ENCODE peak calls at places on chromosomes 16 and 17, in seven cellular contexts. H is fibroblast of lung, Y is IMR-90, Q is OCI-LY7, Z is hepatocyte, T is GM23248, O is PC-3. J is an unnamed sample.

GRCh38 chr17:72922223-72922622 is 170.3 kb downstream of the SLC39A11 start:
- DNase-seq in H (no peak), Y (no peak), Q (no peak), Z (no peak), T (no peak), O (no peak), J (no peak)

GRCh38 chr17:38550661-38551060 is 55.1 kb downstream of the SRCIN1 start:
- DNase-seq in H (peak; percentile 85), Y (peak; percentile 54), Q (no peak), Z (no peak), T (peak; percentile 92), O (peak; percentile 70), J (no peak)

GRCh38 chr16:68447721-68448359 is 468 bp downstream of the SMPD3 start:
- DNase-seq in H (no peak), Y (no peak), Q (no peak), Z (no peak), T (no peak), O (no peak), J (no peak)

GRCh38 chr17:5557990-5558389 is 26.3 kb downstream of the NLRP1 start:
- DNase-seq in H (no peak), Y (no peak), Q (no peak), Z (no peak), T (no peak), O (no peak), J (no peak)

GRCh38 chr16:23842137-23842600 is 6.4 kb downstream of the PRKCB start:
- DNase-seq in H (no peak), Y (no peak), Q (no peak), Z (no peak), T (no peak), O (no peak), J (no peak)

GRCh38 chr16:59527206-59527997 is 793.3 kb upstream of the GOT2 start:
- DNase-seq in H (peak; percentile 88), Y (peak; percentile 38), Q (no peak), Z (no peak), T (no peak), O (peak; percentile 80), J (no peak)

GRCh38 chr17:32590974-32591373 is 104.2 kb downstream of the CDK5R1 start:
- DNase-seq in H (no peak), Y (no peak), Q (no peak), Z (no peak), T (no peak), O (no peak), J (no peak)

GRCh38 chr17:53627511-53627910 is 195.2 kb upstream of the KIF2B start:
- DNase-seq in H (peak; percentile 80), Y (peak; percentile 69), Q (no peak), Z (no peak), T (peak; percentile 69), O (peak; percentile 54), J (no peak)

GRCh38 chr17:47276868-47277267 is 23.2 kb downstream of the ITGB3 start:
- DNase-seq in H (peak; percentile 82), Y (peak; percentile 73), Q (no peak), Z (peak; percentile 61), T (peak; percentile 92), O (peak; percentile 57), J (no peak)

GRCh38 chr17:47983492-47984223 is 12.7 kb downstream of the CDK5RAP3 start:
- DNase-seq in H (peak; percentile 27), Y (peak; percentile 43), Q (no peak), Z (no peak), T (peak; percentile 61), O (no peak), J (no peak)

GRCh38 chr17:66349549-66350245 is 47.3 kb downstream of the PRKCA start:
- DNase-seq in H (no peak), Y (no peak), Q (no peak), Z (no peak), T (peak; percentile 12), O (no peak), J (no peak)

GRCh38 chr17:6711081-6711674 is 2.0 kb downstream of the SLC13A5 start:
- DNase-seq in H (peak; percentile 6), Y (no peak), Q (no peak), Z (no peak), T (no peak), O (no peak), J (no peak)

GRCh38 chr16:57578521-57579360 is 36.3 kb downstream of the ADGRG5 start:
- DNase-seq in H (no peak), Y (no peak), Q (no peak), Z (no peak), T (no peak), O (no peak), J (no peak)

GRCh38 chr16:57576429-57576870 is 34.0 kb downstream of the ADGRG5 start:
- DNase-seq in H (peak; percentile 34), Y (peak; percentile 55), Q (peak; percentile 80), Z (peak; percentile 84), T (peak; percentile 76), O (peak; percentile 79), J (peak; percentile 38)

GRCh38 chr16:57579361-57579665 is 36.9 kb downstream of the ADGRG5 start:
- DNase-seq in H (no peak), Y (no peak), Q (no peak), Z (no peak), T (no peak), O (no peak), J (no peak)

GRCh38 chr16:57577214-57577613 is 34.8 kb downstream of the ADGRG5 start:
- DNase-seq in H (no peak), Y (no peak), Q (no peak), Z (no peak), T (no peak), O (no peak), J (no peak)

DNA sequence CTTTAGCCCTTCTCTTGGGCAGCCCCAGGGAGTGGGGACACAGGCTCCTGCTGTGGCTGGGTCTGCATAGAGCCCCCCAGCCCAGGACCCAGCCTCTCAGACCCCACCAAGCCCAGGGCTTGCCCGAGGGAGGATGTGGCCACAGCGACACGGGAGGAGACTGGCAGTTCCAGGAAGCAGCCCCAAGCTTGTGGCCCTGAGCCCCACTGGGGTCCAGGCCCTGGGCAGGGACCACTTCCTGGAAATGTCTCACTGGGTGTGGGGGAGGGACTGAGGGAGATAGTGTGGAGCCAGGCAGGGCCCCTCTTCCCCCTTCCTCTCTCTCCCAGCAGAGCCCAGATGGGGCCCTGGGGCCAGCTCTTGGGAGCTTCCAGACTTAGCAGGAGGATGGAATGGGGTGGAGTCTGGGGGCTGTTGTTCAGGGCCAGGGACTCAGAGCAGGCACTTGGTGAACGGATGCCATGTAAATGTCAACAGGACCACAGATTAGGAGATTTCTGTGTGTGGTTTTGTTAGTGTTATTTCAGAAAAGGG is 35.3 kb downstream of the ADGRG5 start:
- DNase-seq in H (no peak), Y (no peak), Q (no peak), Z (no peak), T (no peak), O (no peak), J (no peak)
- H2AFZ ChIP-seq in H (no peak overlapping the region), Y (peak overlapping the region; percentile 32), Q (no peak overlapping the region), Z (no peak overlapping the region), T (no peak overlapping the region), O (no peak overlapping the region), J (no peak overlapping the region)

DNA sequence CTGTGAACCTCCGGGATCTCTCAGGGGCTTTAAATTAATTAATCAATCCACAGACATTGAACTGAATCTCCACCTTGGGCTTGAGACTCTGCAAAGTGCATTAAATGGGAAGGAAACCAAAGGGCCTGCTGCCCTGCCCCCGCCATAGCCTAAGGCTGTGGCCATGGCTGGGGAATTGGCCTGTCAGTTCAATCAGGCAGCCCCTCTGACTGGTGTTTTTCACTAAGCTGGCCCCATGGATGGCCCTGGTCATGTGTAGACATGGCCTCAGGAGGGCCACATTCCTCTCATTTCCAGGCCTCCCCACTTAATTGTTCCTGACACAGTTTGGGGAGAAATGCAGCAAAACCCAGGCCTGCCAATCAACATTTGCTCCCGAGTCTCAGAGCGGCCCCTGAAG is 499.8 kb downstream of the WWOX start:
- DNase-seq in H (no peak), Y (no peak), Q (no peak), Z (no peak), T (no peak), O (no peak), J (no peak)
- H3K4me1 ChIP-seq in H (no peaks in the 10 kb centered on the region), Y (no peaks in the 10 kb centered on the region), Q (no peaks in the 10 kb centered on the region), Z (no peaks in the 10 kb centered on the region), T (no peaks in the 10 kb centered on the region), O (no peaks in the 10 kb centered on the region), J (no peaks in the 10 kb centered on the region)

GRCh38 chr16:12290868-12291267 is 314.3 kb downstream of the SNX29 start:
- DNase-seq in H (no peak), Y (no peak), Q (no peak), Z (no peak), T (no peak), O (no peak), J (no peak)

GRCh38 chr16:12289175-12290063 is 312.9 kb downstream of the SNX29 start:
- DNase-seq in H (no peak), Y (no peak), Q (peak; percentile 51), Z (no peak), T (no peak), O (no peak), J (no peak)

GRCh38 chr16:12291989-12292759 is 315.6 kb downstream of the SNX29 start:
- DNase-seq in H (no peak), Y (no peak), Q (peak; percentile 92), Z (no peak), T (no peak), O (no peak), J (no peak)

GRCh38 chr16:12288537-12289174 is 312.1 kb downstream of the SNX29 start:
- DNase-seq in H (no peak), Y (no peak), Q (no peak), Z (no peak), T (no peak), O (no peak), J (no peak)

DNA sequence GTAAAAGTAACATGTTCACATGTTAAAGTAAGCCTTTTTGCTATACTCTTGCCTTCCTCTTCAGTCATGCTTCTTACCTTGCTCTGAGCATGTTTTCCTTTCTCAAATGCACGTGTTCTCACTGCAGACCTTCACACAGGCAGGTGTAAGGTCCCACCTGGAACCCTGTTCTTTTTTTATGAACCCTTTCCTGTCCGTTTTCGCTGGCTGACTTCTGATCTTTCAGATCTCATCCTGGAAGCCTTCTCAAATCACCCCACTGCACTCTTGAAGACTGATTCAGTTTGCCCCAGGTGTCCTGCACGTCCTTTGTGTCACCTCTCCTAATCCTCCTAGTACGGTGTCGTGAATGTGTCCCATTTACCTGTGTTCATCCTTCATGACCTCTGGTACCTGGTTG is 313.6 kb downstream of the SNX29 start:
- DNase-seq in H (no peak), Y (no peak), Q (peak; percentile 82), Z (no peak), T (no peak), O (no peak), J (no peak)
- H2AFZ ChIP-seq in H (no peak overlapping the region), Y (no peak overlapping the region), Q (no peak overlapping the region), Z (no peak overlapping the region), T (no peak overlapping the region), O (no peak overlapping the region), J (no peak overlapping the region)

DNA sequence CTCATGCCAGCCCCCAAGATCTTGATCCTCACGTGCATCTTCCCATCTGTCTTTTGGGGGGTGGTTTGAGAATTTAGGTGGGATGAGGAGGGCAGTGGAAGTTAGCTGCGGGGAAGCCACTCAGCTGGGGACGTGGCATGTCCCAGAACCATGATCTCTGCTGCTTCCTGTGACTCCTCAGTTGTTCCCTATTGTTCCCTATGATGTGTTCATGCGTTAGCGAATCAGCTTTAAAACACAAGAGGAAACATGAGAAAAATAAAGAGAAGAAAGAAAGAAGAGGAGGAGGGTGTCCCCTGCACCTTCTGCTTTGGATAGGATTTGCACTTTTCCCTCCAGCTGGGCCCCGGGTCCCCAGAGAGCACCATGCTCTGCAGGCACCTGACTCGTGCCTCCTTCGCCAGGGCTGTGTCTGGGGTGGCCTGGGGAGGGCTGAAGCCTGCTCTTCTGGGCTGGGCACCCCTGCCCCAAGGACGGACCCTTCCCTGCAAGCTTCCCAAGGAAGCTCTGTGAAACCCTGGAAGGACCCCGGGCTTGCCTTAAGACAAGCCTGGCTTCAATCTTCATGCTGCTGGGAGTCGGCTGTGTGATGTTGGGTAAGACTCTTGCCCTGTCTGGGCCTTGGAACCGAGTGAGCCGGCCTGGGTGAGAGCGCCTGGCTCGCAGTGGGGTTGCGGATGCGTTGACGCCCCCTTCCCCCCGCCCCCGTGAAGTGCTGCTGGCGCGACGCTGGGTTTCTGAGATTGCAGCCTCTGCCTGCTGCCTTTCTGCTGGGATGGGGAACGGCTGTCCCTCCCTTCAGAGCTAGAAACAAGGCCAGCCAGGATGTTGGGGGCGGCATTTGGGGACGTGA is 62.8 kb upstream of the CIBAR2 start:
- DNase-seq in H (peak; percentile 39), Y (peak; percentile 54), Q (no peak), Z (no peak), T (peak; percentile 76), O (peak; percentile 19), J (no peak)
- H3K4me1 ChIP-seq in H (peaks cover 25% of the 10 kb centered on the region), Y (peaks cover 43% of the 10 kb centered on the region), Q (no peaks in the 10 kb centered on the region), Z (peaks cover 49% of the 10 kb centered on the region), T (peaks cover 43% of the 10 kb centered on the region), O (peaks cover 40% of the 10 kb centered on the region), J (peaks cover 52% of the 10 kb centered on the region)